ENCODE peak calls at places on chromosomes 5 and 9, in five cellular contexts. One of them, this sample, is unnamed.

GRCh38 chr9:133694686-133695085 is 43.5 kb downstream of the SARDH start:
- DNase-seq in endothelial cell: no peak
- DNase-seq in stimulated activated CD4-positive, alpha-beta T cell treated with anti-CD3 and anti-CD28 coated beads, Interleukin-1b, Interleukin-23, amount 100 ng/mL, for 4 hours: no peak
- DNase-seq in NCI-H1417: no peak
- DNase-seq in cardiac muscle cell: no peak
- DNase-seq in this sample: no peak

GRCh38 chr9:135494791-135495559 is 5.5 kb upstream of the MRPS2 start:
- DNase-seq in endothelial cell: no peak
- DNase-seq in stimulated activated CD4-positive, alpha-beta T cell treated with anti-CD3 and anti-CD28 coated beads, Interleukin-1b, Interleukin-23, amount 100 ng/mL, for 4 hours: no peak
- DNase-seq in NCI-H1417: no peak
- DNase-seq in cardiac muscle cell: no peak
- DNase-seq in this sample: no peak

GRCh38 chr5:6713274-6714181 is at the start of gene TENT4A:
- DNase-seq in endothelial cell: no peak
- DNase-seq in stimulated activated CD4-positive, alpha-beta T cell treated with anti-CD3 and anti-CD28 coated beads, Interleukin-1b, Interleukin-23, amount 100 ng/mL, for 4 hours: peak
- DNase-seq in NCI-H1417: no peak
- DNase-seq in cardiac muscle cell: peak
- DNase-seq in this sample: no peak

GRCh38 chr9:128628471-128629048 is 28.1 kb downstream of the DYNC2I2 start:
- DNase-seq in endothelial cell: no peak
- DNase-seq in stimulated activated CD4-positive, alpha-beta T cell treated with anti-CD3 and anti-CD28 coated beads, Interleukin-1b, Interleukin-23, amount 100 ng/mL, for 4 hours: no peak
- DNase-seq in NCI-H1417: no peak
- DNase-seq in cardiac muscle cell: no peak
- DNase-seq in this sample: no peak

GRCh38 chr9:16514131-16514530 is 356.3 kb downstream of the BNC2 start:
- DNase-seq in endothelial cell: no peak
- DNase-seq in stimulated activated CD4-positive, alpha-beta T cell treated with anti-CD3 and anti-CD28 coated beads, Interleukin-1b, Interleukin-23, amount 100 ng/mL, for 4 hours: no peak
- DNase-seq in NCI-H1417: no peak
- DNase-seq in cardiac muscle cell: no peak
- DNase-seq in this sample: no peak

GRCh38 chr5:102453716-102454115 is 45.1 kb downstream of the SLCO6A1 start:
- DNase-seq in endothelial cell: no peak
- DNase-seq in stimulated activated CD4-positive, alpha-beta T cell treated with anti-CD3 and anti-CD28 coated beads, Interleukin-1b, Interleukin-23, amount 100 ng/mL, for 4 hours: no peak
- DNase-seq in NCI-H1417: no peak
- DNase-seq in cardiac muscle cell: peak
- DNase-seq in this sample: no peak

GRCh38 chr5:142660731-142661130 is 25.2 kb downstream of the FGF1 start:
- DNase-seq in endothelial cell: no peak
- DNase-seq in stimulated activated CD4-positive, alpha-beta T cell treated with anti-CD3 and anti-CD28 coated beads, Interleukin-1b, Interleukin-23, amount 100 ng/mL, for 4 hours: no peak
- DNase-seq in NCI-H1417: no peak
- DNase-seq in cardiac muscle cell: peak
- DNase-seq in this sample: no peak

GRCh38 chr5:128213340-128213739 is 129.8 kb downstream of the SLC12A2 start:
- DNase-seq in endothelial cell: peak
- DNase-seq in stimulated activated CD4-positive, alpha-beta T cell treated with anti-CD3 and anti-CD28 coated beads, Interleukin-1b, Interleukin-23, amount 100 ng/mL, for 4 hours: peak
- DNase-seq in NCI-H1417: peak
- DNase-seq in cardiac muscle cell: peak
- DNase-seq in this sample: peak